ENCODE peak calls at places on chromosomes 11 and 22, in ten cellular contexts. One of them, this sample, is unnamed.

GRCh38 chr11:4115128-4115527 is 20.5 kb downstream of the RRM1 start:
- DNase-seq in ureter: no peak
- DNase-seq in T-helper 2 cell: no peak
- DNase-seq in skeletal muscle cell: no peak
- DNase-seq in anterior cingulate cortex: no peak
- DNase-seq in CD14-positive monocyte: no peak
- DNase-seq in GM23248: no peak
- DNase-seq in amniotic stem cell: no peak
- DNase-seq in NCI-H774: no peak
- DNase-seq in kidney tubule cell: no peak
- DNase-seq in this sample: no peak

GRCh38 chr22:24424001-24424900 is 3.1 kb upstream of the ADORA2A start:
- DNase-seq in ureter: no peak
- DNase-seq in T-helper 2 cell: no peak
- DNase-seq in skeletal muscle cell: no peak
- DNase-seq in anterior cingulate cortex: no peak
- DNase-seq in CD14-positive monocyte: no peak
- DNase-seq in GM23248: peak
- DNase-seq in amniotic stem cell: no peak
- DNase-seq in NCI-H774: no peak
- DNase-seq in kidney tubule cell: no peak
- DNase-seq in this sample: no peak

GRCh38 chr11:93290061-93290460 is 40.5 kb upstream of the DEUP1 start:
- DNase-seq in ureter: no peak
- DNase-seq in T-helper 2 cell: no peak
- DNase-seq in skeletal muscle cell: no peak
- DNase-seq in anterior cingulate cortex: no peak
- DNase-seq in CD14-positive monocyte: no peak
- DNase-seq in GM23248: no peak
- DNase-seq in amniotic stem cell: no peak
- DNase-seq in NCI-H774: no peak
- DNase-seq in kidney tubule cell: no peak
- DNase-seq in this sample: no peak

GRCh38 chr11:100761806-100762205 is 74.7 kb downstream of the ARHGAP42 start:
- DNase-seq in ureter: no peak
- DNase-seq in T-helper 2 cell: no peak
- DNase-seq in skeletal muscle cell: no peak
- DNase-seq in anterior cingulate cortex: no peak
- DNase-seq in CD14-positive monocyte: no peak
- DNase-seq in GM23248: no peak
- DNase-seq in amniotic stem cell: no peak
- DNase-seq in NCI-H774: no peak
- DNase-seq in kidney tubule cell: no peak
- DNase-seq in this sample: no peak

GRCh38 chr11:66509131-66509561 is 1.3 kb upstream of the BBS1 start:
- DNase-seq in ureter: no peak
- DNase-seq in T-helper 2 cell: no peak
- DNase-seq in skeletal muscle cell: no peak
- DNase-seq in anterior cingulate cortex: no peak
- DNase-seq in CD14-positive monocyte: no peak
- DNase-seq in GM23248: no peak
- DNase-seq in amniotic stem cell: no peak
- DNase-seq in NCI-H774: no peak
- DNase-seq in kidney tubule cell: no peak
- DNase-seq in this sample: no peak

GRCh38 chr11:134126197-134126822 is 57.4 kb downstream of the JAM3 start:
- DNase-seq in ureter: no peak
- DNase-seq in T-helper 2 cell: no peak
- DNase-seq in skeletal muscle cell: peak
- DNase-seq in anterior cingulate cortex: peak
- DNase-seq in CD14-positive monocyte: no peak
- DNase-seq in GM23248: peak
- DNase-seq in amniotic stem cell: peak
- DNase-seq in NCI-H774: no peak
- DNase-seq in kidney tubule cell: peak
- DNase-seq in this sample: peak

GRCh38 chr22:20584029-20584871 is 76.8 kb downstream of the MED15 start:
- DNase-seq in ureter: no peak
- DNase-seq in T-helper 2 cell: no peak
- DNase-seq in skeletal muscle cell: no peak
- DNase-seq in anterior cingulate cortex: no peak
- DNase-seq in CD14-positive monocyte: no peak
- DNase-seq in GM23248: no peak
- DNase-seq in amniotic stem cell: no peak
- DNase-seq in NCI-H774: no peak
- DNase-seq in kidney tubule cell: no peak
- DNase-seq in this sample: no peak

GRCh38 chr11:9461760-9462134 is 935 bp downstream of the ZNF143 start:
- DNase-seq in ureter: no peak
- DNase-seq in T-helper 2 cell: peak
- DNase-seq in skeletal muscle cell: no peak
- DNase-seq in anterior cingulate cortex: no peak
- DNase-seq in CD14-positive monocyte: no peak
- DNase-seq in GM23248: peak
- DNase-seq in amniotic stem cell: no peak
- DNase-seq in NCI-H774: no peak
- DNase-seq in kidney tubule cell: peak
- DNase-seq in this sample: no peak